ENCODE peak calls at places on chromosomes 13 and 19, in six cellular contexts. E is CD4-positive, alpha-beta memory T cell; G is heart left ventricle; N is tibial artery; C is CD8-positive, alpha-beta T cell; H is fibroblast of lung. O is an unnamed sample.

GRCh38 chr19:44925114-44925891 is 10.9 kb downstream of the APOC1 start:
- DNase-seq in N (peak), E (no peak), H (peak), C (no peak), G (peak), O (peak)

GRCh38 chr13:29594710-29595379 is 643 bp downstream of the SLC7A1 start:
- DNase-seq in E (peak), N (peak), C (peak), H (peak), G (peak), O (peak)

GRCh38 chr19:8161135-8161646 is 11.8 kb upstream of the FBN3 start:
- DNase-seq in E (no peak), G (no peak), H (peak), N (no peak), C (no peak), O (no peak)

GRCh38 chr19:1761528-1762242 is 8.4 kb downstream of the ONECUT3 start:
- DNase-seq in E (no peak), C (no peak), N (no peak), G (no peak), H (no peak), O (no peak)

GRCh38 chr13:98549728-98550317 is 27.1 kb downstream of the STK24 start:
- DNase-seq in E (no peak), G (no peak), C (no peak), H (no peak), N (peak), O (no peak)

GRCh38 chr19:6773323-6773931 is 919 bp downstream of the VAV1 start:
- DNase-seq in E (no peak), C (peak), G (no peak), H (no peak), N (no peak), O (no peak)

GRCh38 chr19:28213476-28214082 is 999.4 kb downstream of the UQCRFS1 start:
- DNase-seq in C (no peak), G (no peak), N (no peak), H (no peak), E (no peak), O (no peak)

GRCh38 chr13:113991676-113992179 is 17.9 kb upstream of the C13orf46 start:
- DNase-seq in H (no peak), G (no peak), C (no peak), E (no peak), N (no peak), O (no peak)

GRCh38 chr19:18379803-18380747 is 5.9 kb upstream of the GDF15 start:
- DNase-seq in N (peak), C (no peak), H (peak), E (no peak), G (peak), O (no peak)

GRCh38 chr13:30908416-30908980 is 2.4 kb downstream of the MEDAG start:
- DNase-seq in C (no peak), G (peak), E (no peak), H (peak), N (peak), O (no peak)

GRCh38 chr13:50244913-50245574 is 229.8 kb downstream of the KCNRG start:
- DNase-seq in C (peak), N (no peak), E (no peak), G (no peak), H (peak), O (no peak)

GRCh38 chr19:15118248-15118647 is 11.0 kb downstream of the SYDE1 start:
- DNase-seq in E (no peak), N (peak), H (no peak), G (no peak), C (no peak), O (no peak)

GRCh38 chr19:12784394-12784870 is 6.9 kb upstream of the JUNB start:
- DNase-seq in E (peak), C (peak), G (no peak), H (no peak), N (no peak), O (no peak)

DNA sequence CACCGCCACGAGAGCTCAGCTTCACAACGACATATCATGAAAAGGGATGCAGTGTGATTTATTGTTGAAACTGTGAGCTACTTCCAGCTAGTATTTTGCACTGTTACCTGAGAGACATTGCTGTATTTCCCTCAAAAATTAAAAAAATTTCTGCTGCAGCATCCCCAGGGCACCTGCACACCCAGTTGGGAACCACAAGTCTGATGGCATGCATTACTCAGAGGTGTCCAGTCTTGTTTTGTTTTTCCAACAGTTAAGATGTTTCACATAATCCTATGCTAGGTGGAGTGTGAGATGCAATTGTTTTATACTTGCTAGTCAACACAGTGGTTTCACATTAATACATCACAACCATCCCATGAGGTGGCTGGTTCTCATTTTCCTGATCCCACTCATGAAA is 285.2 kb downstream of the SHISA2 start:
- DNase-seq in G (no peak), N (no peak), E (no peak), C (no peak), H (no peak), O (no peak)
- H3K27ac ChIP-seq in G (no peak), N (no peak), E (no peak), C (no peak), H (no peak), O (no peak)

GRCh38 chr19:46471778-46472543 is 598 bp upstream of the PNMA8A start:
- DNase-seq in H (no peak), N (peak), E (no peak), G (no peak), C (no peak), O (no peak)
- H3K27ac ChIP-seq in H (no peak), N (peak), E (no peak), G (peak), C (no peak), O (peak)

GRCh38 chr13:48155850-48156249 is 60.9 kb upstream of the MED4 start:
- DNase-seq in N (no peak), E (peak), C (peak), G (no peak), H (peak), O (no peak)
- H3K27ac ChIP-seq in N (no peak), E (peak), C (peak), G (no peak), H (no peak), O (no peak)

GRCh38 chr19:46289724-46290619 is 6.9 kb upstream of the HIF3A start:
- DNase-seq in C (no peak), N (no peak), E (no peak), G (no peak), H (no peak), O (no peak)
- H3K27ac ChIP-seq in C (no peak), N (peak), E (no peak), G (peak), H (peak), O (no peak)

DNA sequence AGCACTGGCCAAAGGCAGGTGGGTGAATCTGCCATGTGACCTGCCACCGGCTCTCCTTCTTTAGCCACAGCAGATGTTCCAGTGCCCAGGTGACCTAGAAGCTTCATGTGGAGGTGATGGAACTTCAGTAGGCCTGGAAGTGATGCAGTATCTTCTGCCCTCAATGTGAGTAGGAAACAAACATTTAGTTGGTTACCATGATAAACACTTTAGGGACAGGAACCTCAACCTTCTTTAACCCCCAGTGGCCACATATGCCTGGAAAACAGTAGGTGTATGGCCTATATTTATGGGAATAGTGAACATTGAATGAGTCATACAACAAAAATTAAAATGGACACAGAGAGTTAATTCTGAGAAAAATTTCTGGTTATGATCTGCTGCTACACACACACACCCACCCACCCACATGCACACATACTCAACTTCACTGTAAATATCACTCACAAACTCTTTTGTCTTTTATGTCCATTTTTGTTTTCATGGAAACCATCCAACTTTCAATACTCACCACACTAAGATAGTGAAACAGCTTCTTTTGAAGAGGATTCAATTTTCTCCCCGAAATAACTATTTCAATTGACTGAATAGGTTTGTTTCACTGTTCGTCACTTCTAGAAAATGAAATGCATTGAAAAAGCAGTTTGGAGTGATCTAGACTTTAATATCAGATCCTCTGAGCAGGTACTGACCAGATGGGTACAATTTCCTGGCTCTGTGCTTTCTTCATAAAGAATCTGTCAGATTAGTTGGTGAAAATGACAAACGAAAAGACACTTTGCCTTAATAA is 97.3 kb downstream of the STARD13 start:
- DNase-seq in E (no peak), H (no peak), N (no peak), G (no peak), C (no peak), O (no peak)
- H3K27ac ChIP-seq in E (no peak), H (peak), N (peak), G (peak), C (no peak), O (no peak)

O was measured in dorsolateral prefrontal cortex.